ENCODE peak calls at places on chromosome 12, in four cellular contexts. M is left ventricle myocardium inferior, O is GM10248, W is right lobe of liver. P is an unnamed sample.

GRCh38 chr12:115257791-115258190 is 573.8 kb upstream of the TBX3 start:
- DNase-seq in W (no peak), M (no peak), O (no peak), P (no peak)

GRCh38 chr12:7113389-7113871 is 4.4 kb upstream of the C1RL start:
- DNase-seq in W (peak; percentile 47), O (peak; percentile 73), M (no peak), P (peak; percentile 57)

GRCh38 chr12:72030272-72030671 is 91.6 kb downstream of the TPH2 start:
- DNase-seq in O (no peak), M (no peak), W (no peak), P (no peak)

GRCh38 chr12:69085852-69086251 is 152.9 kb upstream of the CPM start:
- DNase-seq in O (no peak), M (no peak), W (no peak), P (no peak)

GRCh38 chr12:102948941-102949352 is 8.5 kb upstream of the ASCL1 start:
- DNase-seq in O (peak; percentile 38), M (peak; percentile 21), W (peak; percentile 66), P (no peak)

GRCh38 chr12:49828143-49829091 is at the start of gene NCKAP5L:
- DNase-seq in W (peak; percentile 97), M (peak; percentile 98), O (peak; percentile 99), P (peak; percentile 98)

GRCh38 chr12:104656921-104657320 is 200.2 kb downstream of the CHST11 start:
- DNase-seq in O (no peak), W (no peak), M (no peak), P (no peak)

GRCh38 chr12:98696036-98696646 is 51.1 kb downstream of the APAF1 start:
- DNase-seq in M (no peak), O (no peak), W (no peak), P (no peak)

GRCh38 chr12:19643635-19644034 is 204.3 kb downstream of the AEBP2 start:
- DNase-seq in W (no peak), O (no peak), M (no peak), P (no peak)

GRCh38 chr12:128069359-128069997 is 197.5 kb upstream of the TMEM132C start:
- DNase-seq in W (no peak), M (no peak), O (peak; percentile 34), P (no peak)

DNA sequence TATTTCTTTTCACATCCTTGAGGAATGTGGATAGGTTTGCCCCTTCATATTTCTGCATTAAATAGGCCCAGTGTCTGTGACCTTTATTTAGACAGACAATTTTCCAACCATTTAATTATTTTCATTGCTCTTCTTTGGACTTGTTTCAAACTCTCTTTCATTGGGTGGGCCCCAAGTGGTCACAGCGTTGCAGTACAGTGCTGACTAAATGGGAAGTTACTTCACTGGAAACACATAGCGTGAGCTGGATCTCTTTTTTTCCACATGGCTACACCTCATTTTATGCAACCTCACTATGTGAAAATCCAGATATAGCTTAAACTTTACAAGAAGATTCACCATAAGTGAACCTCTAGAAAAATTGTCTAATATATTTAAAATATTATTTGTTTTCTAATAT is 438.9 kb downstream of the ADAMTS20 start:
- DNase-seq in W (no peak), M (no peak), O (no peak), P (no peak)
- TF ChIP-seq CTCF in W (no peak), M (no peak), O (no peak), P (peak; percentile 52)

GRCh38 chr12:77047341-77048202 is 17.8 kb downstream of the E2F7 start:
- DNase-seq in O (no peak), M (no peak), W (no peak), P (no peak)
- TF ChIP-seq CTCF in O (no peak), M (no peak), W (no peak), P (peak; percentile 61)

DNA sequence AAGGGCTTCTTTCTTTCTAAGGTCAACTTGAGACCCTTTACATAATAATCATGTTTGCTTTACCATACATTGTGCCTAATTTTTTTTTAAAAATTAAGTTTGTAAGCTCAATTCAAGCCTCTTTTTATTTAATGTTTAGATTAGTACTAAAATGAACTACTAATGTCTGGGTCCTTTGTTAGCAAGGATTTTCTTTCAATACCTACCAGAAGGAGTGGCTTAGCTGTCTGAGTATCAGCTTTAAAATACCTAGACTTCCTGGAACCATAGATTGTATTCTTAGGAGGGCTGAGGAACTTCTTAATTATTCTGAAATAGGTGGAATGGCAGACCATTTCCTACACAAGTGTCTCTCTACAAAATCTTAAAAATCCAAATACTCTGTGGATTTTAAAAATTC is 122.1 kb downstream of the HMGA2 start:
- DNase-seq in M (no peak), O (no peak), W (no peak), P (no peak)
- TF ChIP-seq CTCF in M (no peak), O (no peak), W (no peak), P (no peak)

DNA sequence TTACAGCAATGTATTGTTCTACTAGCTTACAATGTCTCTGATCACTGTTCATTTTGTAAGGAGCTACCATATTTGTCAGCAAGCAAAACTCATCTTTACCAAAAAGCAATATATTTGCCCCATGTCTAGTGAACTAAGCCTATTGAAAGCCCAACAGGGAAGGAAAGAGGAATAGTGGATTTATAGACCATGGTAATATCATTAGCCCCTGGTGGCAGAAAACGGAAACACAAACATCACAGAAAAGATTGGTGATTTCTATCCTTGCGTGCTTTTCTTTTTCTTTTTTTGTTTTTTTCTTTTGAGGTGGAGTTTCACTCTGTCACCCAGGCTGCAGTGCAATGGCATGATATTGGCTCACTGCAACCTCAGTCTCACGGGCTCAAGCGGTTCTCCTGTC is 1562.4 kb upstream of the TMEM132C start:
- DNase-seq in M (no peak), O (no peak), W (no peak), P (no peak)
- TF ChIP-seq CTCF in M (no peak), O (no peak), W (peak; percentile 4), P (no peak)

GRCh38 chr12:11580125-11580751 is 69.2 kb upstream of the ETV6 start:
- DNase-seq in W (no peak), O (peak; percentile 32), M (no peak), P (no peak)
- TF ChIP-seq CTCF in W (no peak), O (no peak), M (no peak), P (no peak)

GRCh38 chr12:96091833-96092232 is 56.4 kb upstream of the LTA4H start:
- DNase-seq in M (no peak), W (no peak), O (no peak), P (no peak)

GRCh38 chr12:96098631-96099030 is 63.2 kb upstream of the LTA4H start:
- DNase-seq in M (no peak), W (no peak), O (no peak), P (no peak)

GRCh38 chr12:96099431-96099830 is 64.0 kb upstream of the LTA4H start:
- DNase-seq in M (no peak), W (no peak), O (no peak), P (no peak)

GRCh38 chr12:96093543-96094196 is 58.3 kb upstream of the LTA4H start:
- DNase-seq in M (no peak), W (no peak), O (no peak), P (no peak)

DNA sequence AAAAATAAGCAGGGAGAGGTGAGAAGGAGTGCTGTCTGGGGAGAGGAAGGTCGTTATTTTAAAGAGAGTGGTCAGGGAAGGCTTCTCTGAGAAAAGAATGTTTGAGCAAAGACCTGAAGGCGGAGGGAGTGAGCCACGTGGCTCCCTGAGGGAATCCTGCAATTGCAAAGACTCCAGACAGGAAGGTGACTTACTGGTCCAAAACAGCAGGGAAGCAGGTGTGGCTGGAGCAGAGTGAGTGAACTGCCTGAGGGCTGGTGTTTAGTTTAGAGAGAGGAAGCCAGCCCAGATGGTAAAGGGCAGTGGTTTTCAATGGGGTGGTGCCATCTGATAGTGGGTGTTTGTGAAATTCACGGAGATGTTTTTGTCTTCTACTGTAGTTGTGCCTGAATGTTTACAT is 58.8 kb upstream of the LTA4H start:
- DNase-seq in M (no peak), W (no peak), O (no peak), P (no peak)
- TF ChIP-seq CTCF in M (no peak), W (no peak), O (no peak), P (no peak)